ENCODE peak calls at places on chromosomes 11 and 22, in six cellular contexts. One of them, this sample, is unnamed.

GRCh38 chr11:101428918-101429317 is 154.9 kb downstream of the TRPC6 start:
- DNase-seq in foreskin melanocyte: no peak
- DNase-seq in NAMALWA: peak; percentile 49
- DNase-seq in lower leg skin: no peak
- DNase-seq in NCI-H1105 treated with DMSO at 0.1 percent for 48 hours: no peak
- DNase-seq in NB4: peak; percentile 26
- DNase-seq in this sample: no peak

GRCh38 chr22:42269407-42270177 is 861 bp downstream of the TCF20 start:
- DNase-seq in NB4: peak; percentile 71
- DNase-seq in lower leg skin: peak; percentile 33
- DNase-seq in foreskin melanocyte: no peak
- DNase-seq in NCI-H1105 treated with DMSO at 0.1 percent for 48 hours: peak; percentile 29
- DNase-seq in NAMALWA: peak; percentile 68
- DNase-seq in this sample: peak; percentile 55

GRCh38 chr11:108037636-108038035 is 28.9 kb downstream of the CUL5 start:
- DNase-seq in lower leg skin: no peak
- DNase-seq in foreskin melanocyte: no peak
- DNase-seq in NAMALWA: no peak
- DNase-seq in NB4: no peak
- DNase-seq in NCI-H1105 treated with DMSO at 0.1 percent for 48 hours: no peak
- DNase-seq in this sample: no peak

GRCh38 chr22:50528682-50529415 is 963 bp downstream of the TYMP start:
- DNase-seq in NCI-H1105 treated with DMSO at 0.1 percent for 48 hours: no peak
- DNase-seq in NAMALWA: no peak
- DNase-seq in lower leg skin: no peak
- DNase-seq in NB4: peak; percentile 47
- DNase-seq in foreskin melanocyte: no peak
- DNase-seq in this sample: no peak

GRCh38 chr22:31828739-31829138 is 74.9 kb downstream of the DEPDC5 start:
- DNase-seq in foreskin melanocyte: peak; percentile 92
- DNase-seq in lower leg skin: no peak
- DNase-seq in NCI-H1105 treated with DMSO at 0.1 percent for 48 hours: no peak
- DNase-seq in NAMALWA: no peak
- DNase-seq in NB4: no peak
- DNase-seq in this sample: no peak

GRCh38 chr11:35166369-35167360 is 27.7 kb downstream of the CD44 start:
- DNase-seq in foreskin melanocyte: peak; percentile 100
- DNase-seq in NB4: no peak
- DNase-seq in NCI-H1105 treated with DMSO at 0.1 percent for 48 hours: no peak
- DNase-seq in NAMALWA: no peak
- DNase-seq in lower leg skin: peak; percentile 59
- DNase-seq in this sample: no peak

GRCh38 chr11:19933801-19934488 is 221.3 kb downstream of the NAV2 start:
- DNase-seq in NCI-H1105 treated with DMSO at 0.1 percent for 48 hours: no peak
- DNase-seq in NAMALWA: no peak
- DNase-seq in NB4: no peak
- DNase-seq in lower leg skin: no peak
- DNase-seq in foreskin melanocyte: no peak
- DNase-seq in this sample: no peak

GRCh38 chr11:123461164-123461563 is 31.1 kb downstream of the GRAMD1B start:
- DNase-seq in NB4: no peak
- DNase-seq in NAMALWA: no peak
- DNase-seq in foreskin melanocyte: no peak
- DNase-seq in lower leg skin: peak; percentile 31
- DNase-seq in NCI-H1105 treated with DMSO at 0.1 percent for 48 hours: peak; percentile 19
- DNase-seq in this sample: peak; percentile 49

GRCh38 chr22:36762687-36763260 is 13.1 kb downstream of the IFT27 start:
- DNase-seq in NCI-H1105 treated with DMSO at 0.1 percent for 48 hours: no peak
- DNase-seq in foreskin melanocyte: no peak
- DNase-seq in NB4: no peak
- DNase-seq in NAMALWA: no peak
- DNase-seq in lower leg skin: no peak
- DNase-seq in this sample: no peak

GRCh38 chr11:67291481-67292381 is 2.6 kb downstream of the ANKRD13D start:
- DNase-seq in lower leg skin: no peak
- DNase-seq in foreskin melanocyte: no peak
- DNase-seq in NB4: no peak
- DNase-seq in NAMALWA: no peak
- DNase-seq in NCI-H1105 treated with DMSO at 0.1 percent for 48 hours: no peak
- DNase-seq in this sample: no peak

GRCh38 chr22:44894782-44895181 is 115.0 kb downstream of the PHF21B start:
- DNase-seq in foreskin melanocyte: no peak
- DNase-seq in lower leg skin: no peak
- DNase-seq in NB4: no peak
- DNase-seq in NCI-H1105 treated with DMSO at 0.1 percent for 48 hours: no peak
- DNase-seq in NAMALWA: no peak
- DNase-seq in this sample: no peak

GRCh38 chr11:80103149-80103859 is 662.5 kb upstream of the TENM4 start:
- DNase-seq in NCI-H1105 treated with DMSO at 0.1 percent for 48 hours: no peak
- DNase-seq in lower leg skin: no peak
- DNase-seq in NB4: no peak
- DNase-seq in foreskin melanocyte: peak; percentile 11
- DNase-seq in NAMALWA: no peak
- DNase-seq in this sample: no peak

GRCh38 chr22:50071432-50072166 is 13.5 kb upstream of the TTLL8 start:
- DNase-seq in NCI-H1105 treated with DMSO at 0.1 percent for 48 hours: no peak
- DNase-seq in NAMALWA: no peak
- DNase-seq in foreskin melanocyte: no peak
- DNase-seq in lower leg skin: no peak
- DNase-seq in NB4: no peak
- DNase-seq in this sample: no peak

GRCh38 chr22:29718949-29719893 is 582 bp upstream of the CABP7 start:
- DNase-seq in NB4: no peak
- DNase-seq in lower leg skin: no peak
- DNase-seq in foreskin melanocyte: no peak
- DNase-seq in NAMALWA: no peak
- DNase-seq in NCI-H1105 treated with DMSO at 0.1 percent for 48 hours: no peak
- DNase-seq in this sample: no peak

GRCh38 chr11:3745161-3745560 is 52.2 kb downstream of the NUP98 start:
- DNase-seq in foreskin melanocyte: no peak
- DNase-seq in NB4: no peak
- DNase-seq in NAMALWA: no peak
- DNase-seq in lower leg skin: no peak
- DNase-seq in NCI-H1105 treated with DMSO at 0.1 percent for 48 hours: no peak
- DNase-seq in this sample: no peak

GRCh38 chr11:119341222-119342022 is 739 bp upstream of the C1QTNF5 start:
- DNase-seq in NAMALWA: no peak
- DNase-seq in NB4: no peak
- DNase-seq in foreskin melanocyte: no peak
- DNase-seq in NCI-H1105 treated with DMSO at 0.1 percent for 48 hours: no peak
- DNase-seq in lower leg skin: no peak
- DNase-seq in this sample: no peak

GRCh38 chr11:35953081-35953480 is 9.2 kb downstream of the LDLRAD3 start:
- DNase-seq in NAMALWA: no peak
- DNase-seq in NCI-H1105 treated with DMSO at 0.1 percent for 48 hours: no peak
- DNase-seq in foreskin melanocyte: peak; percentile 73
- DNase-seq in lower leg skin: peak; percentile 34
- DNase-seq in NB4: no peak
- DNase-seq in this sample: peak; percentile 72

GRCh38 chr11:43790444-43790794 is 90.2 kb upstream of the ALKBH3 start:
- DNase-seq in NCI-H1105 treated with DMSO at 0.1 percent for 48 hours: no peak
- DNase-seq in foreskin melanocyte: no peak
- DNase-seq in NB4: no peak
- DNase-seq in lower leg skin: no peak
- DNase-seq in NAMALWA: no peak
- DNase-seq in this sample: no peak

GRCh38 chr11:66835762-66836405 is 7.4 kb upstream of the RCE1 start:
- DNase-seq in foreskin melanocyte: no peak
- DNase-seq in NCI-H1105 treated with DMSO at 0.1 percent for 48 hours: no peak
- DNase-seq in NAMALWA: no peak
- DNase-seq in NB4: no peak
- DNase-seq in lower leg skin: no peak
- DNase-seq in this sample: no peak

This sample was measured in SJCRH30.